ENCODE peak calls at places on chromosomes 1 and 21, in ten cellular contexts. One of them, this sample, is unnamed.

GRCh38 chr1:40965531-40965930 is 14.0 kb upstream of the CTPS1 start:
- DNase-seq in activated T-helper 1 cell treated with Interleukin-2 at 50 U/mL for 16 hours: no peak
- DNase-seq in activated CD8-positive, alpha-beta memory T cell treated with anti-CD3 and anti-CD28 coated beads, Interleukin-2, amount 10 ng/mL, durations not matched to agents 7 days and 5 days: no peak
- DNase-seq in stimulated activated CD4-positive, alpha-beta T cell treated with anti-CD3 and anti-CD28 coated beads, Interleukin-15, amount 100 ng/mL, for 24 hours: no peak
- DNase-seq in ureter: no peak
- DNase-seq in ecto neural progenitor cell: no peak
- DNase-seq in omental fat pad: no peak
- DNase-seq in foreskin fibroblast: no peak
- DNase-seq in effector CD4-positive, alpha-beta T cell: no peak
- DNase-seq in HT1080: no peak
- DNase-seq in this sample: no peak

GRCh38 chr1:27589841-27590426 is 14.0 kb downstream of the AHDC1 start:
- DNase-seq in omental fat pad: no peak
- DNase-seq in ecto neural progenitor cell: no peak
- DNase-seq in HT1080: peak
- DNase-seq in stimulated activated CD4-positive, alpha-beta T cell treated with anti-CD3 and anti-CD28 coated beads, Interleukin-15, amount 100 ng/mL, for 24 hours: no peak
- DNase-seq in foreskin fibroblast: peak
- DNase-seq in activated CD8-positive, alpha-beta memory T cell treated with anti-CD3 and anti-CD28 coated beads, Interleukin-2, amount 10 ng/mL, durations not matched to agents 7 days and 5 days: no peak
- DNase-seq in ureter: no peak
- DNase-seq in activated T-helper 1 cell treated with Interleukin-2 at 50 U/mL for 16 hours: no peak
- DNase-seq in effector CD4-positive, alpha-beta T cell: no peak
- DNase-seq in this sample: no peak

GRCh38 chr21:32712043-32712442 is 15.8 kb downstream of the SYNJ1 start:
- DNase-seq in omental fat pad: no peak
- DNase-seq in activated T-helper 1 cell treated with Interleukin-2 at 50 U/mL for 16 hours: no peak
- DNase-seq in ecto neural progenitor cell: no peak
- DNase-seq in activated CD8-positive, alpha-beta memory T cell treated with anti-CD3 and anti-CD28 coated beads, Interleukin-2, amount 10 ng/mL, durations not matched to agents 7 days and 5 days: peak
- DNase-seq in effector CD4-positive, alpha-beta T cell: no peak
- DNase-seq in HT1080: no peak
- DNase-seq in stimulated activated CD4-positive, alpha-beta T cell treated with anti-CD3 and anti-CD28 coated beads, Interleukin-15, amount 100 ng/mL, for 24 hours: peak
- DNase-seq in foreskin fibroblast: no peak
- DNase-seq in ureter: no peak
- DNase-seq in this sample: no peak

GRCh38 chr1:28190337-28190979 is 14.0 kb upstream of the PTAFR start:
- DNase-seq in HT1080: no peak
- DNase-seq in omental fat pad: no peak
- DNase-seq in effector CD4-positive, alpha-beta T cell: no peak
- DNase-seq in ureter: no peak
- DNase-seq in stimulated activated CD4-positive, alpha-beta T cell treated with anti-CD3 and anti-CD28 coated beads, Interleukin-15, amount 100 ng/mL, for 24 hours: no peak
- DNase-seq in foreskin fibroblast: peak
- DNase-seq in activated T-helper 1 cell treated with Interleukin-2 at 50 U/mL for 16 hours: no peak
- DNase-seq in ecto neural progenitor cell: no peak
- DNase-seq in activated CD8-positive, alpha-beta memory T cell treated with anti-CD3 and anti-CD28 coated beads, Interleukin-2, amount 10 ng/mL, durations not matched to agents 7 days and 5 days: no peak
- DNase-seq in this sample: no peak

GRCh38 chr1:38138498-38139233 is 92.1 kb upstream of the POU3F1 start:
- DNase-seq in stimulated activated CD4-positive, alpha-beta T cell treated with anti-CD3 and anti-CD28 coated beads, Interleukin-15, amount 100 ng/mL, for 24 hours: no peak
- DNase-seq in ureter: peak
- DNase-seq in activated T-helper 1 cell treated with Interleukin-2 at 50 U/mL for 16 hours: no peak
- DNase-seq in foreskin fibroblast: peak
- DNase-seq in HT1080: peak
- DNase-seq in omental fat pad: peak
- DNase-seq in activated CD8-positive, alpha-beta memory T cell treated with anti-CD3 and anti-CD28 coated beads, Interleukin-2, amount 10 ng/mL, durations not matched to agents 7 days and 5 days: no peak
- DNase-seq in effector CD4-positive, alpha-beta T cell: no peak
- DNase-seq in ecto neural progenitor cell: peak
- DNase-seq in this sample: peak

GRCh38 chr1:228286505-228287417 is 78.9 kb downstream of the OBSCN start:
- DNase-seq in ecto neural progenitor cell: no peak
- DNase-seq in omental fat pad: no peak
- DNase-seq in stimulated activated CD4-positive, alpha-beta T cell treated with anti-CD3 and anti-CD28 coated beads, Interleukin-15, amount 100 ng/mL, for 24 hours: no peak
- DNase-seq in HT1080: no peak
- DNase-seq in activated CD8-positive, alpha-beta memory T cell treated with anti-CD3 and anti-CD28 coated beads, Interleukin-2, amount 10 ng/mL, durations not matched to agents 7 days and 5 days: no peak
- DNase-seq in effector CD4-positive, alpha-beta T cell: no peak
- DNase-seq in activated T-helper 1 cell treated with Interleukin-2 at 50 U/mL for 16 hours: no peak
- DNase-seq in ureter: no peak
- DNase-seq in foreskin fibroblast: no peak
- DNase-seq in this sample: peak

GRCh38 chr21:28111151-28111619 is 881.5 kb downstream of the LTN1 start:
- DNase-seq in activated CD8-positive, alpha-beta memory T cell treated with anti-CD3 and anti-CD28 coated beads, Interleukin-2, amount 10 ng/mL, durations not matched to agents 7 days and 5 days: no peak
- DNase-seq in HT1080: no peak
- DNase-seq in effector CD4-positive, alpha-beta T cell: no peak
- DNase-seq in omental fat pad: no peak
- DNase-seq in ureter: peak
- DNase-seq in foreskin fibroblast: peak
- DNase-seq in activated T-helper 1 cell treated with Interleukin-2 at 50 U/mL for 16 hours: no peak
- DNase-seq in ecto neural progenitor cell: no peak
- DNase-seq in stimulated activated CD4-positive, alpha-beta T cell treated with anti-CD3 and anti-CD28 coated beads, Interleukin-15, amount 100 ng/mL, for 24 hours: no peak
- DNase-seq in this sample: peak

GRCh38 chr1:207223162-207223561 is 98.3 kb upstream of the CD55 start:
- DNase-seq in activated CD8-positive, alpha-beta memory T cell treated with anti-CD3 and anti-CD28 coated beads, Interleukin-2, amount 10 ng/mL, durations not matched to agents 7 days and 5 days: no peak
- DNase-seq in stimulated activated CD4-positive, alpha-beta T cell treated with anti-CD3 and anti-CD28 coated beads, Interleukin-15, amount 100 ng/mL, for 24 hours: no peak
- DNase-seq in HT1080: peak
- DNase-seq in effector CD4-positive, alpha-beta T cell: no peak
- DNase-seq in omental fat pad: no peak
- DNase-seq in ureter: no peak
- DNase-seq in foreskin fibroblast: no peak
- DNase-seq in ecto neural progenitor cell: no peak
- DNase-seq in activated T-helper 1 cell treated with Interleukin-2 at 50 U/mL for 16 hours: no peak
- DNase-seq in this sample: no peak

GRCh38 chr21:28272272-28272992 is 720.2 kb downstream of the LTN1 start:
- DNase-seq in activated T-helper 1 cell treated with Interleukin-2 at 50 U/mL for 16 hours: no peak
- DNase-seq in ureter: no peak
- DNase-seq in activated CD8-positive, alpha-beta memory T cell treated with anti-CD3 and anti-CD28 coated beads, Interleukin-2, amount 10 ng/mL, durations not matched to agents 7 days and 5 days: no peak
- DNase-seq in foreskin fibroblast: peak
- DNase-seq in ecto neural progenitor cell: no peak
- DNase-seq in omental fat pad: no peak
- DNase-seq in HT1080: peak
- DNase-seq in stimulated activated CD4-positive, alpha-beta T cell treated with anti-CD3 and anti-CD28 coated beads, Interleukin-15, amount 100 ng/mL, for 24 hours: no peak
- DNase-seq in effector CD4-positive, alpha-beta T cell: no peak
- DNase-seq in this sample: no peak

GRCh38 chr1:234535763-234536515 is 57.0 kb upstream of the TARBP1 start:
- DNase-seq in foreskin fibroblast: peak
- DNase-seq in HT1080: no peak
- DNase-seq in ecto neural progenitor cell: no peak
- DNase-seq in omental fat pad: no peak
- DNase-seq in effector CD4-positive, alpha-beta T cell: no peak
- DNase-seq in activated T-helper 1 cell treated with Interleukin-2 at 50 U/mL for 16 hours: no peak
- DNase-seq in stimulated activated CD4-positive, alpha-beta T cell treated with anti-CD3 and anti-CD28 coated beads, Interleukin-15, amount 100 ng/mL, for 24 hours: no peak
- DNase-seq in ureter: peak
- DNase-seq in activated CD8-positive, alpha-beta memory T cell treated with anti-CD3 and anti-CD28 coated beads, Interleukin-2, amount 10 ng/mL, durations not matched to agents 7 days and 5 days: no peak
- DNase-seq in this sample: peak

This sample was measured in body of pancreas.